ENCODE peak calls at places on chromosome 5, in ten cellular contexts. B is effector memory CD8-positive, alpha-beta T cell; G is OCI-LY7; F is left colon; P is astrocyte; I is ovary; R is GM13976; T is PC-3; Y is nephron progenitor cell; Q is activated naive CD4-positive, alpha-beta T cell treated with Interleukin-2 at 50 U/mL for 16 hours. D is an unnamed sample.
A peak's percentile ranks its signal among the peaks of the same experiment; 100 is the strongest.

GRCh38 chr5:170644501-170644900 is 139.0 kb upstream of the GABRP start:
- DNase-seq in B (no peak), G (no peak), F (no peak), P (no peak), I (no peak), R (no peak), T (no peak), Y (no peak), Q (no peak), D (no peak)

GRCh38 chr5:56420323-56420722 is 187.2 kb upstream of the ANKRD55 start:
- DNase-seq in B (no peak), G (no peak), F (no peak), P (no peak), I (no peak), R (no peak), T (no peak), Y (no peak), Q (no peak), D (no peak)

GRCh38 chr5:81007637-81008027 is 47.5 kb downstream of the RASGRF2 start:
- DNase-seq in B (no peak), G (no peak), F (no peak), P (no peak), I (no peak), R (no peak), T (no peak), Y (no peak), Q (peak; percentile 25), D (no peak)

GRCh38 chr5:172509405-172509781 is 55.1 kb upstream of the SH3PXD2B start:
- DNase-seq in B (no peak), G (no peak), F (no peak), P (no peak), I (peak; percentile 16), R (no peak), T (no peak), Y (no peak), Q (no peak), D (no peak)

GRCh38 chr5:14882658-14883580 is 11.3 kb upstream of the ANKH start:
- DNase-seq in B (no peak), G (no peak), F (no peak), P (peak; percentile 10), I (no peak), R (no peak), T (peak; percentile 38), Y (no peak), Q (no peak), D (no peak)

GRCh38 chr5:131514316-131515275 is 120.4 kb downstream of the RAPGEF6 start:
- DNase-seq in B (peak; percentile 32), G (no peak), F (no peak), P (no peak), I (no peak), R (peak; percentile 31), T (peak; percentile 42), Y (no peak), Q (no peak), D (no peak)

GRCh38 chr5:59079622-59080620 is 497.0 kb downstream of the RAB3C start:
- DNase-seq in B (no peak), G (no peak), F (no peak), P (peak; percentile 93), I (no peak), R (no peak), T (peak; percentile 54), Y (no peak), Q (no peak), D (no peak)

GRCh38 chr5:77087484-77088291 is 603 bp upstream of the ZBED3 start:
- DNase-seq in B (no peak), G (no peak), F (peak; percentile 45), P (peak; percentile 29), I (peak; percentile 48), R (no peak), T (no peak), Y (no peak), Q (no peak), D (no peak)

GRCh38 chr5:18686253-18686652 is 1052.0 kb downstream of the TAF11L14 start:
- DNase-seq in B (no peak), G (no peak), F (no peak), P (no peak), I (no peak), R (no peak), T (no peak), Y (no peak), Q (no peak), D (no peak)

GRCh38 chr5:8840237-8840636 is 705.6 kb downstream of the SEMA5A start:
- DNase-seq in B (no peak), G (no peak), F (no peak), P (no peak), I (no peak), R (no peak), T (no peak), Y (no peak), Q (no peak), D (no peak)

GRCh38 chr5:38166832-38167231 is 91.5 kb upstream of the EGFLAM start:
- DNase-seq in B (no peak), G (no peak), F (no peak), P (no peak), I (no peak), R (no peak), T (no peak), Y (no peak), Q (no peak), D (no peak)

GRCh38 chr5:141040093-141040762 is 10.9 kb upstream of the PCDHB1 start:
- DNase-seq in B (no peak), G (no peak), F (no peak), P (no peak), I (peak; percentile 39), R (no peak), T (peak; percentile 79), Y (peak; percentile 67), Q (no peak), D (no peak)

GRCh38 chr5:179416906-179417470 is 71.7 kb upstream of the ADAMTS2 start:
- DNase-seq in B (no peak), G (no peak), F (no peak), P (no peak), I (no peak), R (no peak), T (no peak), Y (no peak), Q (no peak), D (no peak)

GRCh38 chr5:148972958-148973357 is 89.9 kb downstream of the SH3TC2 start:
- DNase-seq in B (no peak), G (no peak), F (no peak), P (peak; percentile 83), I (no peak), R (no peak), T (peak; percentile 100), Y (no peak), Q (no peak), D (no peak)

GRCh38 chr5:136192526-136193395 is at the start of gene SMIM32:
- DNase-seq in B (no peak), G (no peak), F (peak; percentile 76), P (no peak), I (no peak), R (peak; percentile 24), T (no peak), Y (peak; percentile 73), Q (no peak), D (no peak)

GRCh38 chr5:129716235-129717030 is 31.5 kb upstream of the MINAR2 start:
- DNase-seq in B (no peak), G (no peak), F (no peak), P (peak; percentile 6), I (no peak), R (no peak), T (no peak), Y (no peak), Q (no peak), D (no peak)

GRCh38 chr5:164562271-164562856 is 1056.9 kb downstream of the MAT2B start:
- DNase-seq in B (no peak), G (no peak), F (no peak), P (peak; percentile 22), I (no peak), R (no peak), T (no peak), Y (no peak), Q (no peak), D (no peak)

GRCh38 chr5:120499876-120500275 is 35.8 kb downstream of the PRR16 start:
- DNase-seq in B (no peak), G (no peak), F (no peak), P (no peak), I (no peak), R (no peak), T (no peak), Y (no peak), Q (no peak), D (no peak)

GRCh38 chr5:138032028-138032571 is 779 bp downstream of the FAM13B start:
- DNase-seq in B (no peak), G (peak; percentile 83), F (no peak), P (peak; percentile 41), I (no peak), R (peak; percentile 65), T (peak; percentile 25), Y (no peak), Q (no peak), D (no peak)

GRCh38 chr5:139226131-139226530 is 28.0 kb upstream of the SIL1 start:
- DNase-seq in B (no peak), G (no peak), F (no peak), P (no peak), I (no peak), R (no peak), T (peak; percentile 10), Y (no peak), Q (no peak), D (no peak)

GRCh38 chr5:42767491-42768105 is 11.0 kb downstream of the CCDC152 start:
- DNase-seq in B (no peak), G (peak; percentile 27), F (no peak), P (no peak), I (no peak), R (peak; percentile 27), T (peak; percentile 74), Y (no peak), Q (no peak), D (no peak)

GRCh38 chr5:175861337-175862130 is 9.8 kb upstream of the CPLX2 start:
- DNase-seq in B (no peak), G (no peak), F (no peak), P (no peak), I (no peak), R (no peak), T (no peak), Y (no peak), Q (no peak), D (no peak)

GRCh38 chr5:163569284-163569683 is 63.9 kb downstream of the MAT2B start:
- DNase-seq in B (no peak), G (no peak), F (no peak), P (peak; percentile 34), I (no peak), R (no peak), T (peak; percentile 39), Y (no peak), Q (no peak), D (no peak)

GRCh38 chr5:1763548-1763911 is 36.1 kb downstream of the MRPL36 start:
- DNase-seq in B (peak; percentile 14), G (peak; percentile 48), F (peak; percentile 24), P (peak; percentile 35), I (peak; percentile 67), R (peak; percentile 84), T (peak; percentile 73), Y (peak; percentile 61), Q (peak; percentile 45), D (peak; percentile 42)

GRCh38 chr5:16744164-16744880 is 127.5 kb upstream of the RETREG1 start:
- DNase-seq in B (no peak), G (no peak), F (no peak), P (no peak), I (no peak), R (no peak), T (no peak), Y (no peak), Q (no peak), D (no peak)

D was measured in stimulated activated naive CD8-positive, alpha-beta T cell treated with anti-CD3 and anti-CD28 coated beads, Interleukin-15, Interleukin-2, amounts not matched to agents 100 U/mL and 50 U/mL, for 24 hours.